ENCODE peak calls at places on chromosomes 7 and 10, in eight cellular contexts. F, L, E, C, N, G, A and U are unnamed samples.

GRCh38 chr7:25788961-25789620 is 362.9 kb upstream of the NFE2L3 start:
- DNase-seq in G (no peak), C (no peak), E (no peak), N (no peak), L (no peak), A (no peak), F (no peak), U (no peak)

GRCh38 chr10:121880842-121881423 is 46.9 kb downstream of the ATE1 start:
- DNase-seq in E (no peak), G (no peak), C (peak; percentile 21), A (peak; percentile 56), F (no peak), N (peak; percentile 41), L (no peak), U (no peak)

GRCh38 chr10:47445720-47446119 is 38.2 kb downstream of the ANXA8 start:
- DNase-seq in E (no peak), N (no peak), A (no peak), L (no peak), C (no peak), G (no peak), F (no peak), U (no peak)

GRCh38 chr7:145718129-145718528 is 398.5 kb upstream of the CNTNAP2 start:
- DNase-seq in A (no peak), E (no peak), N (no peak), C (no peak), G (no peak), F (no peak), L (no peak), U (no peak)

GRCh38 chr10:70765794-70766594 is 19.2 kb downstream of the TBATA start:
- DNase-seq in G (no peak), C (no peak), L (no peak), N (no peak), F (peak; percentile 35), E (no peak), A (no peak), U (no peak)

GRCh38 chr7:4739528-4739992 is 35.9 kb upstream of the AP5Z1 start:
- DNase-seq in N (no peak), G (no peak), F (no peak), E (peak; percentile 38), C (peak; percentile 42), L (peak; percentile 80), A (peak; percentile 64), U (peak; percentile 75)

GRCh38 chr10:123869015-123869414 is 22.6 kb downstream of the CPXM2 start:
- DNase-seq in L (no peak), G (no peak), N (no peak), E (no peak), A (no peak), F (peak; percentile 14), C (no peak), U (no peak)

GRCh38 chr7:93515144-93515543 is 59.4 kb downstream of the CALCR start:
- DNase-seq in F (no peak), G (no peak), N (no peak), C (no peak), A (peak; percentile 12), E (no peak), L (no peak), U (no peak)

GRCh38 chr7:10889266-10889898 is 84.3 kb upstream of the PHF14 start:
- DNase-seq in A (peak; percentile 62), C (peak; percentile 71), E (peak; percentile 51), F (peak; percentile 57), G (peak; percentile 5), L (peak; percentile 35), N (peak; percentile 69), U (peak; percentile 58)

GRCh38 chr10:50627896-50628295 is 4.1 kb upstream of the SGMS1 start:
- DNase-seq in L (no peak), N (no peak), A (no peak), F (no peak), G (no peak), E (no peak), C (no peak), U (no peak)

GRCh38 chr10:35372329-35372728 is 36.0 kb downstream of the CCNY start:
- DNase-seq in G (no peak), N (no peak), L (no peak), F (no peak), A (peak; percentile 72), C (no peak), E (no peak), U (peak; percentile 68)

GRCh38 chr10:76324283-76324682 is 892.9 kb downstream of the LRMDA start:
- DNase-seq in G (no peak), A (no peak), E (no peak), N (no peak), L (no peak), C (no peak), F (peak; percentile 66), U (peak; percentile 48)

GRCh38 chr10:77351386-77351785 is 286.2 kb downstream of the KCNMA1 start:
- DNase-seq in C (no peak), L (no peak), A (peak; percentile 95), F (no peak), N (no peak), G (no peak), E (peak; percentile 79), U (peak; percentile 72)

GRCh38 chr10:76009531-76009930 is 578.1 kb downstream of the LRMDA start:
- DNase-seq in E (no peak), N (no peak), L (no peak), F (no peak), G (no peak), C (no peak), A (no peak), U (no peak)

GRCh38 chr7:92717982-92718716 is 118.2 kb downstream of the CDK6 start:
- DNase-seq in E (peak; percentile 57), F (peak; percentile 65), G (no peak), N (peak; percentile 45), C (peak; percentile 79), A (peak; percentile 32), L (peak; percentile 44), U (peak; percentile 90)

GRCh38 chr10:72074413-72075183 is 13.8 kb downstream of the SPOCK2 start:
- DNase-seq in A (no peak), F (no peak), E (no peak), N (no peak), L (no peak), C (no peak), G (no peak), U (no peak)

DNA sequence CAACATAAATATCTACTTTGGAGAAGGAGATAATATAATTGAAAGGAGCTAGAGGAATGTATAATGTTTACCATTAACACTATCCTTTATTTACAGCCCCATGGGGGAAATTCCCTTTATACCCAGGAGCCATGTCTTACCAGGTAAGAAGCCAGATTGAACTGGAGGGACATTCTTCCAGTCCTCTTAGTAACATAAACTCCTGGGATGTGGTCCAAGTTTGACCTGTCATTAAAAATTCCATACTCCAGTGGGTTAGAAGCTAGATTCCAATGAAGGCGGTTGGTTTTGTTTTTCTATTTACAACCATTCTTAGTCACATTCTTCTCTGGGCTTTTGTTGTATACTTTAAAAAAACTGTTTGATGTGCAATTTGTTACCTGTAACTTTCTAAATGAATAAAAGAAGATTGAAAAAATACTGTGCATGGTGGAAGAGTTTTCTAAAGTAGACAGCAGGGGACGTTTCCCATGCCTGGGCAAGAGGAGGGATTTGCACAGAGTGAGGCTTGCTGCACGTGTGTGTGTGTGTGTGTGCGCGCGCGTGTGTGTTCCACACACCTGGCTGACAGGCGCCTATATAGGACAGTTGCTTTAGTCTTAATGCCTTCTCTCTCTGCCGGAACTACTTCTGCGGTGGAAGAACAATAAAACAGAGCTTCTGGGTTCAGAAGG is 2.0 kb downstream of the PLCE1 start:
- DNase-seq in C (no peak), A (peak; percentile 47), E (peak; percentile 68), L (no peak), N (no peak), F (no peak), G (no peak), U (peak; percentile 71)
- H3K4me3 ChIP-seq in C (no peak overlapping the region), A (no peak overlapping the region), E (no peak overlapping the region), L (no peak overlapping the region), N (no peak overlapping the region), F (peak overlapping the region; percentile 67), G (no peak overlapping the region), U (no peak overlapping the region)

GRCh38 chr10:109743141-109744120 is 179.9 kb downstream of the XPNPEP1 start:
- DNase-seq in C (no peak), L (no peak), F (no peak), A (no peak), N (no peak), G (no peak), E (no peak), U (no peak)

GRCh38 chr10:109740436-109740835 is 182.9 kb downstream of the XPNPEP1 start:
- DNase-seq in L (no peak), A (peak; percentile 35), F (peak; percentile 72), G (no peak), N (no peak), C (no peak), E (no peak), U (peak; percentile 1)

GRCh38 chr10:109737009-109737408 is 186.3 kb downstream of the XPNPEP1 start:
- DNase-seq in L (no peak), F (no peak), C (no peak), A (no peak), G (no peak), E (no peak), N (no peak), U (no peak)

GRCh38 chr10:109737626-109738025 is 185.7 kb downstream of the XPNPEP1 start:
- DNase-seq in F (no peak), E (no peak), A (no peak), C (no peak), N (no peak), L (no peak), G (no peak), U (no peak)

DNA sequence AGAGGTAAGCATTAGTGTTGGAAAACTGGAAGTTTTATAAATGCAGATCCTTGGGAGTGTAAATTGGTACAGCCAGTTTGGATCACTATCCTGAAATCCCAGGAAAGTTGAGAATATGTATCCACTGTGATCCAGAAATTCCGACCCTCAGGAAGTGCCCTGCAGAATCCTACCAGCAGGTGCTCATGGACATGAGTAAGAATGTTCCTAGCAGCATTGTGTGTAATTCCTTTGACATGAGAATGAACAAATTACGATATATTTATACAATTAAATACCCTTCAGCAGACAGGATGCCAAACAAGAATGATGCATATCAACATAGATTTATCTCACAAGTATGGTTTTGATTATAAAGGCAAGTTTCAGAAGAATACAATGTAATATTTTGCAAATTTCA is 181.6 kb downstream of the XPNPEP1 start:
- DNase-seq in G (no peak), F (no peak), N (no peak), L (no peak), C (no peak), A (no peak), E (no peak), U (no peak)
- TF ChIP-seq CTCF in G (no peak), F (no peak), N (no peak), L (no peak), C (no peak), A (no peak), E (no peak), U (no peak)

GRCh38 chr7:30751696-30752273 is at the start of gene INMT:
- DNase-seq in F (no peak), N (no peak), E (no peak), A (no peak), G (no peak), L (no peak), C (no peak), U (no peak)
- H3K4me3 ChIP-seq in F (peak within 1 kb of the TSS; percentile 34), N (no peak within 1 kb of the TSS), E (no peak within 1 kb of the TSS), A (no peak within 1 kb of the TSS), G (no peak within 1 kb of the TSS), L (no peak within 1 kb of the TSS), C (no peak within 1 kb of the TSS), U (no peak within 1 kb of the TSS)

DNA sequence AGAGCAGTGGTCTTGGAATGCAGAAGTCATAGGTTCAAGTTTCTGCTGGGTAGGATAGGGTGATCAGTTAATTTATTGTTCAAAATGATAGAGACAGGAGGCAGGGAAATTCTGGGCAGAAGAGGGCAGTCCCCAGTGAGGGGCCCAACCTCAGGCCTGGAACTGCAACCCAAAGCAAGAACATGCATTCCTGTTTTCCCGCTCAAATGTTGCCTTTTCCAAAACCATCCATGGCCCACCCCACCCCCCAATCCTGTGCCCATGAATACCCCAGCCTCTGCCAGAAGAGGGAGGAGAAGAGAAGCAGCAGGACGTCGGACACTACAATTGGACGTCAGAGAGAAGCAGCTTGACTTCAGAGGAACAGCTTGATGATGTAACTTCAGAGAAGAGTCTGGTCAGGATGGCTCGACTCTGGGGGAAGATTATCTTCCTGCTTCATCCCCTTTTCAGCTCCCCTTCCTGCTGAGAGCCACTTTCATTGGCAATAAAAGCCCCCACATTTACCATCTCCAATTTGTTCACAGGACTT is 43.2 kb upstream of the SLC35G1 start:
- DNase-seq in N (no peak), G (no peak), C (no peak), L (no peak), F (no peak), E (no peak), A (no peak), U (no peak)
- TF ChIP-seq CTCF in N (no peak), G (no peak), C (no peak), L (no peak), F (no peak), E (no peak), A (no peak), U (no peak)